ENCODE peak calls at places on chromosome 19, in five cellular contexts. D, F, R, N and L are unnamed samples. For H3K4me1, the result is how much of the 10 kb centered on the place peaks cover.

GRCh38 chr19:36547001-36547732 is 19.1 kb upstream of the ZNF260 start:
- DNase-seq in R (no peak), F (no peak), N (no peak), D (no peak), L (no peak)

GRCh38 chr19:11423164-11423803 is 4.2 kb upstream of the RGL3 start:
- DNase-seq in F (no peak), N (no peak), D (no peak), R (no peak), L (no peak)

GRCh38 chr19:43763473-43763939 is 8.7 kb upstream of the SMG9 start:
- DNase-seq in R (no peak), D (no peak), N (no peak), F (no peak), L (no peak)

GRCh38 chr19:46413262-46414031 is at the start of gene CCDC8:
- DNase-seq in F (peak), D (peak), R (peak), N (no peak), L (peak)

GRCh38 chr19:46251415-46251814 is 21.9 kb downstream of the IGFL1 start:
- DNase-seq in R (no peak), F (no peak), N (no peak), D (no peak), L (no peak)

GRCh38 chr19:47035127-47035494 is 13.3 kb downstream of the TMEM160 start:
- DNase-seq in R (no peak), D (no peak), N (no peak), F (no peak), L (no peak)

GRCh38 chr19:3359850-3360493 is 6.4 kb upstream of the NFIC start:
- DNase-seq in F (no peak), R (no peak), N (no peak), D (no peak), L (no peak)

GRCh38 chr19:46586294-46586693 is 14.8 kb upstream of the CALM3 start:
- DNase-seq in N (no peak), F (no peak), R (no peak), D (no peak), L (no peak)

GRCh38 chr19:18879579-18880373 is 16.2 kb downstream of the CERS1 start:
- DNase-seq in N (no peak), R (no peak), D (no peak), F (no peak), L (no peak)

GRCh38 chr19:42553292-42554045 is 25.2 kb upstream of the CEACAM1 start:
- DNase-seq in R (peak), N (no peak), D (no peak), F (no peak), L (no peak)

GRCh38 chr19:6060600-6061391 is 49.5 kb downstream of the RFX2 start:
- DNase-seq in F (peak), N (no peak), R (no peak), D (peak), L (no peak)

GRCh38 chr19:32537626-32538025 is 43.4 kb upstream of the PDCD5 start:
- DNase-seq in F (no peak), D (no peak), R (no peak), N (no peak), L (no peak)

GRCh38 chr19:57633832-57634131 is 814 bp downstream of the ZNF211 start:
- DNase-seq in F (no peak), D (no peak), R (no peak), N (no peak), L (no peak)

GRCh38 chr19:47228937-47229673 is 1.9 kb downstream of the BBC3 start:
- DNase-seq in N (no peak), R (no peak), D (no peak), F (no peak), L (peak)

GRCh38 chr19:6610934-6611370 is 20.0 kb upstream of the CD70 start:
- DNase-seq in R (no peak), N (no peak), F (peak), D (no peak), L (no peak)

GRCh38 chr19:33299061-33299665 is 3.2 kb downstream of the CEBPA start:
- DNase-seq in D (no peak), N (no peak), F (no peak), R (no peak), L (no peak)

DNA sequence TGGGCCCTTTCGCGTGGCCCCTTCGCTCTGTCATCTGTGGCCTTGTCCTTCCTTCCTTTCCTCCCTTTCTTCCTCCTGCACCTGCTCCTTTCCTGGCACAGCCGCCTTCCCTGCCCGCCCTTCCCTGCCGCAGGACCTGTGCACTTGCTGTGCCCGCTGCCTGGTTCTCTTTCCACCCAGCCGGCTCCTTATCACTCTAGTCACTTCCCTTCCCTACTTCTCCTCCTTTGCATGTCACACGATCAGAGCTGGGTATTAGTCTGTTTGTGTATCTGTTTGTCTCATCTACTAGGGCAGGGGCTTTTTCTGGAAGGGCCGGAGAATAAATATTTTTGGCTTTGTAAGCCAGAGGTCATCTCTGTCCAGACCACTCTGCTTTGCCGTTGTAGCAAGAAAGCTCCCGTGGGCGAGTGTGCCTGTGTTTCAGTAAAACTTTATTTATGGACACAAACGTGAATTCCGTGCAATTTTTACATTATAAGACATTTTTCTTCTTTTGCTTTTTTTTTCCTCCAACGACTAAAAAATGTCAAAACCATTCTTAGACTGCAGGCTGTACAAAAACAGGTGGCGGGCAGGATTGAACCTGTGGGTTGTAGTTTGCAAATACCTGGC is 6.0 kb downstream of the KDM4B start:
- DNase-seq in N (no peak), R (no peak), F (no peak), D (peak), L (no peak)
- H3K4me1 ChIP-seq in N (under half), R (half or more), F (under half), D (under half), L (half or more)

GRCh38 chr19:1168562-1168873 is 5.5 kb downstream of the SBNO2 start:
- DNase-seq in R (no peak), D (no peak), N (no peak), F (no peak), L (no peak)
- H3K4me1 ChIP-seq in R (under half), D (under half), N (under half), F (under half), L (under half)

DNA sequence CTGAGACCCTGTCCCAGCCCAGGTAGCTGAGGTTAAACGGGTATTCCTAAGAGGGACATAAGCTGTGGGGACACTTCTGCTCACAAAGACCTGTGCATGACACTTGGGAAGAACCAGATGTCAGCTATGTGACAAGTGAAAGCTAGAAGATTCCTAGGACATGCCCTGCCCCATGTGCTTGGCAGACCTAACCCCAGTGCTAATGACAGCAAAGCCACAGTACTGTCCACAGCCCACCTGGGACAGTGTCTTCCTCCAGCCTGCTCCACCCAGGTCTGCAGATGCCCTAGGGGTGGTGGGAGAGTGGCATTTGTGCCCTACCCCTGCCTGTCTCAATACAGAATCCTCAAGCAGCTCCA is 18.4 kb upstream of the EPHX3 start:
- DNase-seq in F (no peak), N (no peak), R (no peak), D (no peak), L (peak)
- H3K4me1 ChIP-seq in F (under half), N (half or more), R (half or more), D (under half), L (half or more)

GRCh38 chr19:41402010-41402409 is 4.4 kb downstream of the BCKDHA start:
- DNase-seq in R (no peak), F (no peak), D (no peak), N (no peak), L (no peak)

GRCh38 chr19:41401483-41401882 is 3.9 kb downstream of the BCKDHA start:
- DNase-seq in R (no peak), N (no peak), F (no peak), D (no peak), L (no peak)

GRCh38 chr19:41399525-41399924 is 1.9 kb downstream of the BCKDHA start:
- DNase-seq in R (no peak), F (no peak), D (no peak), N (no peak), L (no peak)

GRCh38 chr19:41405776-41406175 is 8.2 kb downstream of the BCKDHA start:
- DNase-seq in N (no peak), D (no peak), F (no peak), R (no peak), L (no peak)

GRCh38 chr19:41403181-41403970 is 5.8 kb downstream of the BCKDHA start:
- DNase-seq in F (no peak), D (no peak), N (no peak), R (no peak), L (no peak)
- H3K4me1 ChIP-seq in F (under half), D (under half), N (under half), R (half or more), L (under half)

DNA sequence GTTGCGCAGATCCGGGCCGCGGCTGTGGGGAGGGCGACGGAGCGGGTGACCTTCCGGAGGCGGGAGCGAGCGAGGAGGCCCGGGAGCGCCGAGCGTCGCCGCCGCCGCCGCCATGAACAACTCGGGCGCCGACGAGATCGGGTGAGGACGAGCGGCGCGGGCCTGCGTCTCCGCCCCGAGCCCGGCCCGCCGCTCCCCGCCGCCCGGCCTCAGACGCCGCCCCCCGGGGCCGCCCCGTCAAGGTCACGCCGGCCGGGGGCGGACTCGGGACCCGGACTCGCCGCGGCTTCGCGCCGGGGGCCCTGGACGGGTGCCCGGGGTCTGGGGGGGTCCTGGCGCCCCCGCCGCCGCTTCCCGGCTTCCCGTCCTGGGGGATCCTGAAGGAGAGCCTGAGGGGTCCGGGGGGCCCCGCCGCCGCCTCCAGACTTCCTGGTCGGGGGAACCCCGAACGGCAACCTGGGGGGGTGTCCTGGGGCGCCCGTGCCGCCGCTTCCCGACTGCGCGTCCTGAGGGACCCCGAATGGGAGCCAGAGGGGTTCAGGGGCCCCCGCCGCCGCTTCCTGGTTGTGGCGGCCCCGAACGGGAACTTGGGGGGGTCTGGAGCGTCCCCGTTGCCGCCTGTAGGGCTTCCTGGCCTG is 395 bp downstream of the DAZAP1 start:
- DNase-seq in F (no peak), D (no peak), N (no peak), R (peak), L (no peak)
- H3K4me1 ChIP-seq in F (under half), D (under half), N (under half), R (under half), L (under half)

GRCh38 chr19:28332886-28333285 is 880.1 kb downstream of the UQCRFS1 start:
- DNase-seq in N (no peak), F (no peak), D (no peak), R (no peak), L (no peak)
- H3K4me1 ChIP-seq in N (under half), F (under half), D (under half), R (under half), L (under half)

GRCh38 chr19:48253999-48254398 is 1.7 kb downstream of the CARD8 start:
- DNase-seq in N (no peak), R (no peak), F (no peak), D (no peak), L (no peak)
- H3K4me1 ChIP-seq in N (under half), R (half or more), F (under half), D (under half), L (under half)

GRCh38 chr19:50821248-50821612 is 2.4 kb downstream of the KLK1 start:
- DNase-seq in D (no peak), F (no peak), R (no peak), N (no peak), L (no peak)
- H3K4me1 ChIP-seq in D (under half), F (under half), R (under half), N (under half), L (under half)

GRCh38 chr19:41430907-41431306 is 3.7 kb upstream of the B3GNT8 start:
- DNase-seq in R (no peak), D (no peak), N (no peak), F (no peak), L (no peak)
- H3K4me1 ChIP-seq in R (under half), D (under half), N (under half), F (under half), L (under half)